ENCODE peak calls at places on chromosomes 1 and 21, in six cellular contexts. P is activated CD4-positive, alpha-beta T cell treated with anti-CD3 and anti-CD28 coated beads for 48 hours; T is activated CD8-positive, alpha-beta memory T cell treated with anti-CD3 and anti-CD28 coated beads, Interleukin-2, amount 50 U/mL, for 4 hours; G is stimulated activated CD8-positive, alpha-beta memory T cell treated with anti-CD3 and anti-CD28 coated beads, Interleukin-7, amount 100 ng/mL, for 1 hour; H is tibial artery; D is ascending aorta. R is an unnamed sample.
A peak's percentile ranks its signal among the peaks of the same experiment; 100 is the strongest.

GRCh38 chr1:198087831-198088230 is 69.0 kb upstream of the NEK7 start:
- DNase-seq in P (no peak), T (no peak), G (no peak), H (no peak), D (no peak), R (no peak)

GRCh38 chr1:53120659-53121058 is 21.8 kb downstream of the SLC1A7 start:
- DNase-seq in P (no peak), T (no peak), G (no peak), H (no peak), D (no peak), R (no peak)

GRCh38 chr1:245301162-245301580 is 146.4 kb downstream of the KIF26B start:
- DNase-seq in P (no peak), T (no peak), G (no peak), H (no peak), D (no peak), R (no peak)

GRCh38 chr21:45575993-45576837 is 34.0 kb upstream of the SLC19A1 start:
- DNase-seq in P (no peak), T (no peak), G (no peak), H (peak; percentile 54), D (no peak), R (no peak)

GRCh38 chr21:41593051-41593783 is 85.3 kb upstream of the TMPRSS2 start:
- DNase-seq in P (no peak), T (no peak), G (no peak), H (no peak), D (no peak), R (no peak)

GRCh38 chr1:154155282-154155681 is 409 bp upstream of the NUP210L start:
- DNase-seq in P (no peak), T (no peak), G (no peak), H (peak; percentile 71), D (peak; percentile 86), R (no peak)

GRCh38 chr1:19682257-19682656 is 17.6 kb downstream of the HTR6 start:
- DNase-seq in P (no peak), T (no peak), G (no peak), H (no peak), D (no peak), R (no peak)

GRCh38 chr1:226061793-226062557 is 541 bp upstream of the H3-3A start:
- DNase-seq in P (peak; percentile 49), T (peak; percentile 50), G (peak; percentile 6), H (peak; percentile 88), D (peak; percentile 79), R (peak; percentile 80)

GRCh38 chr21:26739189-26739588 is 106.0 kb downstream of the ADAMTS1 start:
- DNase-seq in P (no peak), T (no peak), G (no peak), H (no peak), D (no peak), R (no peak)

GRCh38 chr1:9960705-9961562 is 17.7 kb downstream of the NMNAT1 start:
- DNase-seq in P (no peak), T (no peak), G (no peak), H (no peak), D (no peak), R (no peak)

GRCh38 chr1:208238710-208239517 is 5.3 kb downstream of the PLXNA2 start:
- DNase-seq in P (peak; percentile 19), T (no peak), G (no peak), H (no peak), D (peak; percentile 67), R (no peak)

GRCh38 chr1:6747679-6748078 is 37.6 kb upstream of the CAMTA1 start:
- DNase-seq in P (no peak), T (no peak), G (no peak), H (no peak), D (no peak), R (no peak)

GRCh38 chr1:246875041-246876026 is 56.4 kb downstream of the AHCTF1 start:
- DNase-seq in P (peak; percentile 20), T (no peak), G (no peak), H (no peak), D (no peak), R (no peak)

GRCh38 chr1:230948301-230948700 is 30.4 kb downstream of the TTC13 start:
- DNase-seq in P (no peak), T (no peak), G (no peak), H (no peak), D (no peak), R (no peak)

GRCh38 chr21:42092805-42093590 is 21.9 kb downstream of the UMODL1 start:
- DNase-seq in P (no peak), T (no peak), G (no peak), H (no peak), D (no peak), R (no peak)

GRCh38 chr1:66998972-66999371 is 55.0 kb downstream of the SLC35D1 start:
- DNase-seq in P (no peak), T (no peak), G (no peak), H (no peak), D (no peak), R (no peak)

GRCh38 chr1:243798726-243799125 is 51.3 kb downstream of the AKT3 start:
- DNase-seq in P (no peak), T (no peak), G (no peak), H (no peak), D (no peak), R (no peak)

GRCh38 chr1:226417830-226418546 is 10.1 kb upstream of the PARP1 start:
- DNase-seq in P (no peak), T (no peak), G (no peak), H (no peak), D (no peak), R (no peak)